ENCODE peak calls at places on chromosomes 12 and 14, in six cellular contexts. I is psoas muscle, W is WERI-Rb-1, A is DMS153, G is germinal center, P is endothelial cell. K is an unnamed sample.
A peak's percentile ranks its signal among the peaks of the same experiment; 100 is the strongest.

GRCh38 chr14:96178674-96179321 is 25.8 kb upstream of the BDKRB2 start:
- DNase-seq in I (no peak), W (peak; percentile 42), A (no peak), G (no peak), P (no peak), K (no peak)

GRCh38 chr14:91570021-91570420 is 59.9 kb upstream of the PPP4R3A start:
- DNase-seq in I (no peak), W (peak; percentile 60), A (no peak), G (no peak), P (no peak), K (no peak)

GRCh38 chr14:65847065-65847847 is 434.7 kb downstream of the FUT8 start:
- DNase-seq in I (no peak), W (no peak), A (no peak), G (no peak), P (no peak), K (no peak)

GRCh38 chr12:109567296-109567695 is 6.0 kb downstream of the MMAB start:
- DNase-seq in I (no peak), W (no peak), A (no peak), G (no peak), P (no peak), K (no peak)

GRCh38 chr12:27975222-27976136 is 2.9 kb upstream of the PTHLH start:
- DNase-seq in I (no peak), W (peak; percentile 9), A (no peak), G (no peak), P (peak; percentile 68), K (peak; percentile 36)

GRCh38 chr12:501722-502447 is 42.1 kb downstream of the B4GALNT3 start:
- DNase-seq in I (peak; percentile 59), W (peak; percentile 64), A (no peak), G (no peak), P (no peak), K (no peak)

GRCh38 chr14:61498811-61499210 is 177.4 kb downstream of the PRKCH start:
- DNase-seq in I (no peak), W (peak; percentile 21), A (no peak), G (no peak), P (no peak), K (no peak)

GRCh38 chr14:50000215-50001145 is 107.6 kb downstream of the ARF6 start:
- DNase-seq in I (peak; percentile 83), W (peak; percentile 13), A (no peak), G (peak; percentile 34), P (no peak), K (peak; percentile 43)

GRCh38 chr14:26702721-26703250 is 105.0 kb upstream of the NOVA1 start:
- DNase-seq in I (no peak), W (no peak), A (no peak), G (no peak), P (no peak), K (no peak)

GRCh38 chr12:7935773-7936581 is at the start of gene SLC2A3:
- DNase-seq in I (peak; percentile 55), W (peak; percentile 53), A (peak; percentile 77), G (peak; percentile 70), P (peak; percentile 85), K (peak; percentile 8)

GRCh38 chr12:92412931-92413685 is 267.5 kb upstream of the BTG1 start:
- DNase-seq in I (no peak), W (no peak), A (no peak), G (no peak), P (no peak), K (no peak)

GRCh38 chr12:117279606-117280005 is 81.8 kb downstream of the NOS1 start:
- DNase-seq in I (no peak), W (no peak), A (no peak), G (no peak), P (no peak), K (no peak)

GRCh38 chr12:6233121-6233971 is 33.1 kb downstream of the CD9 start:
- DNase-seq in I (peak; percentile 87), W (no peak), A (no peak), G (no peak), P (no peak), K (no peak)

GRCh38 chr14:81471062-81471461 is 62.6 kb downstream of the SEL1L start:
- DNase-seq in I (no peak), W (no peak), A (no peak), G (peak; percentile 26), P (no peak), K (no peak)

GRCh38 chr14:91456283-91456682 is 38.7 kb upstream of the CCDC88C start:
- DNase-seq in I (no peak), W (no peak), A (no peak), G (no peak), P (no peak), K (no peak)

GRCh38 chr12:49949866-49950265 is 671 bp upstream of the AQP2 start:
- DNase-seq in I (no peak), W (no peak), A (no peak), G (no peak), P (no peak), K (no peak)

GRCh38 chr14:55188686-55189295 is 2.6 kb downstream of the DLGAP5 start:
- DNase-seq in I (no peak), W (no peak), A (no peak), G (no peak), P (no peak), K (no peak)

GRCh38 chr12:27237790-27238771 is 6.0 kb upstream of the STK38L start:
- DNase-seq in I (no peak), W (no peak), A (no peak), G (no peak), P (no peak), K (no peak)

GRCh38 chr14:73661872-73662271 is 17.1 kb downstream of the DNAL1 start:
- DNase-seq in I (no peak), W (no peak), A (no peak), G (no peak), P (no peak), K (no peak)

GRCh38 chr14:28375295-28375694 is 391.3 kb upstream of the FOXG1 start:
- DNase-seq in I (no peak), W (peak; percentile 28), A (peak; percentile 1), G (no peak), P (peak; percentile 36), K (peak; percentile 9)

GRCh38 chr14:39395555-39396254 is 36.5 kb downstream of the FBXO33 start:
- DNase-seq in I (no peak), W (no peak), A (no peak), G (no peak), P (no peak), K (no peak)

GRCh38 chr14:37246427-37246829 is 48.7 kb downstream of the MIPOL1 start:
- DNase-seq in I (no peak), W (no peak), A (peak; percentile 67), G (peak; percentile 2), P (no peak), K (no peak)

GRCh38 chr12:103556890-103557667 is 30.0 kb upstream of the STAB2 start:
- DNase-seq in I (no peak), W (no peak), A (no peak), G (no peak), P (no peak), K (no peak)

GRCh38 chr12:68824131-68824530 is 16.2 kb downstream of the MDM2 start:
- DNase-seq in I (no peak), W (no peak), A (no peak), G (no peak), P (no peak), K (no peak)

K was measured in BE2C.